ENCODE peak calls at places on chromosome 15, in ten cellular contexts. N is right lobe of liver, H is endothelial cell, G is dorsolateral prefrontal cortex, V is heart left ventricle, O is IMR-90, F is hepatocyte, A is fibroblast of mammary gland, W is nephron progenitor cell, M is uterus. R is an unnamed sample.

GRCh38 chr15:72368895-72369294 is 6.9 kb downstream of the HEXA start:
- DNase-seq in V (peak; percentile 44), A (no peak), N (no peak), G (no peak), F (no peak), M (no peak), O (no peak), H (peak; percentile 13), W (no peak), R (no peak)

GRCh38 chr15:99090011-99090699 is 14.7 kb upstream of the SYNM start:
- DNase-seq in H (no peak), A (no peak), N (no peak), F (no peak), O (peak; percentile 31), M (no peak), V (no peak), G (no peak), W (no peak), R (peak; percentile 36)

GRCh38 chr15:58951388-58952060 is 18.0 kb upstream of the SLTM start:
- DNase-seq in G (no peak), O (peak; percentile 84), F (peak; percentile 15), A (peak; percentile 91), W (no peak), M (no peak), N (no peak), H (no peak), V (no peak), R (no peak)

GRCh38 chr15:97961067-97961954 is 808 bp downstream of the ARRDC4 start:
- DNase-seq in F (peak; percentile 59), N (peak; percentile 72), G (peak; percentile 57), W (peak; percentile 40), V (peak; percentile 63), M (peak; percentile 60), H (peak; percentile 18), A (peak; percentile 22), O (peak; percentile 4), R (no peak)

GRCh38 chr15:86935841-86936240 is 856.2 kb downstream of the AGBL1 start:
- DNase-seq in G (peak; percentile 56), V (no peak), W (no peak), F (no peak), N (no peak), M (no peak), A (no peak), H (no peak), O (no peak), R (no peak)

GRCh38 chr15:64130159-64130558 is 21.4 kb upstream of the SNX22 start:
- DNase-seq in W (no peak), G (no peak), N (no peak), A (no peak), F (no peak), O (no peak), M (no peak), V (no peak), H (no peak), R (no peak)

GRCh38 chr15:74988007-74988800 is 7.2 kb upstream of the SCAMP5 start:
- DNase-seq in W (peak; percentile 40), O (peak; percentile 7), V (peak; percentile 23), A (peak; percentile 30), N (no peak), H (peak; percentile 68), G (no peak), M (no peak), F (peak; percentile 78), R (no peak)

GRCh38 chr15:89137926-89138325 is 49.7 kb downstream of the ABHD2 start:
- DNase-seq in V (no peak), M (no peak), G (no peak), F (no peak), N (peak; percentile 54), W (no peak), H (no peak), O (no peak), A (no peak), R (no peak)

GRCh38 chr15:74174216-74174965 is 881 bp downstream of the ISLR start:
- DNase-seq in G (no peak), N (peak; percentile 46), A (no peak), M (peak; percentile 72), O (no peak), H (no peak), F (peak; percentile 51), V (peak; percentile 66), W (peak; percentile 46), R (no peak)

GRCh38 chr15:62928996-62929350 is 113.6 kb upstream of the TPM1 start:
- DNase-seq in F (no peak), O (peak; percentile 92), W (no peak), H (no peak), V (no peak), G (no peak), N (no peak), M (no peak), A (peak; percentile 90), R (no peak)

GRCh38 chr15:29939404-29939803 is 117.1 kb upstream of the TJP1 start:
- DNase-seq in A (peak; percentile 60), M (no peak), G (no peak), N (no peak), F (no peak), O (peak; percentile 47), H (no peak), V (no peak), W (no peak), R (no peak)

GRCh38 chr15:65414841-65415621 is 7.7 kb downstream of the IGDCC4 start:
- DNase-seq in F (peak; percentile 82), W (peak; percentile 64), O (peak; percentile 76), N (no peak), H (peak; percentile 55), A (peak; percentile 26), M (peak; percentile 30), V (no peak), G (peak; percentile 59), R (no peak)

GRCh38 chr15:34621675-34622074 is 38.2 kb upstream of the GOLGA8B start:
- DNase-seq in W (no peak), A (peak; percentile 48), O (peak; percentile 58), N (no peak), V (no peak), H (no peak), G (no peak), F (no peak), M (no peak), R (no peak)
- TF ChIP-seq CTCF in W (no peak), A (peak; percentile 39), O (peak; percentile 64), N (no peak), V (peak; percentile 49), H (no peak), G (peak; percentile 60), F (peak; percentile 46), M (peak; percentile 44), R (no peak)

GRCh38 chr15:80974914-80975313 is 14.7 kb downstream of the MESD start:
- DNase-seq in V (no peak), A (no peak), N (no peak), W (no peak), H (no peak), M (no peak), F (no peak), O (no peak), G (no peak), R (no peak)

GRCh38 chr15:80979538-80980200 is 9.9 kb downstream of the MESD start:
- DNase-seq in W (no peak), O (no peak), N (no peak), A (no peak), H (no peak), G (no peak), V (no peak), F (no peak), M (no peak), R (no peak)

GRCh38 chr15:80976851-80977250 is 12.8 kb downstream of the MESD start:
- DNase-seq in F (no peak), M (no peak), V (no peak), G (no peak), W (no peak), H (no peak), O (no peak), N (no peak), A (no peak), R (no peak)

GRCh38 chr15:80978685-80979084 is 10.9 kb downstream of the MESD start:
- DNase-seq in F (no peak), O (peak; percentile 61), A (peak; percentile 54), N (no peak), V (no peak), M (no peak), G (no peak), H (no peak), W (no peak), R (no peak)

DNA sequence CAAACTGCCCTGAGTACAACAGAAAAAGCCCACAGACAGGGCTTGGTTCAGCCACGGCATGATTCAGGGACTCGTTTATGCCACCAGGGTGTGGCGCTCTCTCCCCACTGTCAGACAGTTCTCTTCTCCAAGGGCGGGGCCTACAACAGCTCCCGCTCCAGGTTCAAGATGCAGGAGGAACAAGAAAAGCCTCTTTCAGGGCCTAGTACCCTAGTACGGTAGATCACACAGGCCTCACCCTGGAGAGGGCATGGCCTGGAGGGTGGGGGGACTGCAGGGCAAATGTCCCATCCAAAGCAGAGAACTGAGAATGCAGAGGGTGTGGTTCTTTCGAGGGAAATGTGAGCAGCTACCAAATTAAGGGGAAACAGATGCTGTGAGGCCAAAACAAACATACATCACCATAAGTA is 12.0 kb downstream of the MESD start:
- DNase-seq in H (peak; percentile 73), N (no peak), G (peak; percentile 76), F (peak; percentile 68), O (no peak), M (peak; percentile 45), W (peak; percentile 70), V (peak; percentile 52), A (peak; percentile 65), R (peak; percentile 22)
- TF ChIP-seq CTCF in H (peak; percentile 53), N (peak; percentile 22), G (peak; percentile 77), F (peak; percentile 61), O (peak; percentile 42), M (peak; percentile 46), W (peak; percentile 72), V (peak; percentile 54), A (peak; percentile 67), R (no peak)

DNA sequence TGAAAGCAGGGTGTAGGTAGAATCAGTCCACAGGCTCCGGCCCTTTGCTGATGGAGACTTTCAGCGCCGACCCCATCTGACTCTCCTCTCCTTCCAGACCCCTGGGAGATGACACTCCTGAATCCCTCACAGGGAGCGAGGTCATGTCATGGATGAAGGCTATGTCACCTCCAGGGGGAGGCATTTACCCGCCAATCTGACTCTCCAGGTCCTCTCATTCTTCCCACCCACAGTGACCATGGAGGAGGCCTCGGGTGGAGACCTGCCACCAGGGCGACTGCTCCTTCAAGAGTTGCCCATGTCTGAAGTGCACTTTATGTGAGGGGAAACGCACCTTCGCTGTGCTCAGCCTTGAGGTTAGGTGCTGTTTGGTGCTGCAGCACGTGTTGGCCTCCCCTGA is 112.7 kb downstream of the KLF13 start:
- DNase-seq in N (no peak), M (no peak), O (no peak), H (peak; percentile 62), A (peak; percentile 41), F (no peak), W (peak; percentile 23), V (no peak), G (no peak), R (no peak)
- TF ChIP-seq CTCF in N (peak; percentile 24), M (no peak), O (no peak), H (peak; percentile 38), A (peak; percentile 23), F (no peak), W (no peak), V (peak; percentile 15), G (no peak), R (no peak)

GRCh38 chr15:27897481-27897880 is 201.6 kb downstream of the OCA2 start:
- DNase-seq in W (no peak), G (no peak), F (no peak), H (no peak), N (no peak), V (no peak), M (no peak), A (no peak), O (no peak), R (no peak)
- TF ChIP-seq CTCF in W (no peak), G (no peak), F (no peak), H (no peak), N (no peak), V (no peak), M (no peak), A (no peak), O (no peak), R (no peak)

GRCh38 chr15:50315814-50316630 is 39.0 kb downstream of the GABPB1 start:
- DNase-seq in W (no peak), G (no peak), V (no peak), N (no peak), H (no peak), A (peak; percentile 70), O (peak; percentile 68), M (no peak), F (peak; percentile 52), R (no peak)
- TF ChIP-seq CTCF in W (peak; percentile 75), G (peak; percentile 82), V (peak; percentile 60), N (peak; percentile 83), H (peak; percentile 91), A (peak; percentile 70), O (peak; percentile 71), M (peak; percentile 66), F (peak; percentile 82), R (no peak)